ENCODE peak calls at places on chromosomes 2 and 18, in nine cellular contexts. K is K562, W is upper lobe of right lung, Z is AG04450, F is iPS DF 6.9, R is Karpas-422, H is spleen, V is tibial nerve, S is A549. A is an unnamed sample.

GRCh38 chr18:72922895-72923294 is 55.1 kb upstream of the NETO1 start:
- DNase-seq in H (no peak), Z (no peak), F (no peak), W (no peak), V (no peak), K (no peak), R (no peak), S (no peak), A (no peak)

GRCh38 chr2:188089896-188090295 is 201.8 kb upstream of the GULP1 start:
- DNase-seq in K (no peak), V (no peak), Z (no peak), W (no peak), F (no peak), S (no peak), H (no peak), R (no peak), A (no peak)

GRCh38 chr2:158024288-158024898 is 77.3 kb upstream of the UPP2 start:
- DNase-seq in H (no peak), F (peak; percentile 39), Z (no peak), R (peak; percentile 75), S (peak; percentile 39), W (no peak), K (peak; percentile 63), V (no peak), A (no peak)

GRCh38 chr2:12918841-12919445 is 202.2 kb downstream of the TRIB2 start:
- DNase-seq in V (peak; percentile 47), R (no peak), W (peak; percentile 61), Z (peak; percentile 53), S (no peak), F (no peak), K (no peak), H (no peak), A (peak; percentile 97)

GRCh38 chr2:230227216-230227615 is 1.7 kb downstream of the SP140 start:
- DNase-seq in R (no peak), H (no peak), S (no peak), Z (no peak), F (no peak), V (no peak), W (no peak), K (no peak), A (no peak)

GRCh38 chr18:34998677-34999076 is 42.5 kb upstream of the MAPRE2 start:
- DNase-seq in V (no peak), Z (no peak), S (no peak), F (no peak), K (no peak), H (no peak), R (no peak), W (no peak), A (no peak)

GRCh38 chr2:196955036-196955435 is 28.5 kb upstream of the PGAP1 start:
- DNase-seq in V (no peak), K (no peak), R (no peak), Z (no peak), F (no peak), W (no peak), S (no peak), H (no peak), A (no peak)

GRCh38 chr2:84619784-84620371 is 103.6 kb downstream of the DNAH6 start:
- DNase-seq in F (no peak), S (no peak), H (no peak), K (no peak), Z (no peak), V (no peak), R (no peak), W (no peak), A (no peak)

GRCh38 chr2:240400319-240401161 is 34.9 kb upstream of the GPC1 start:
- DNase-seq in F (no peak), K (no peak), W (peak; percentile 44), V (peak; percentile 9), Z (no peak), H (peak; percentile 66), S (no peak), R (no peak), A (no peak)

GRCh38 chr2:238097201-238097987 is 2.7 kb upstream of the ESPNL start:
- DNase-seq in F (no peak), V (no peak), S (no peak), K (no peak), Z (no peak), H (no peak), R (no peak), W (peak; percentile 59), A (no peak)

GRCh38 chr2:235330775-235331438 is 162.9 kb upstream of the AGAP1 start:
- DNase-seq in Z (peak; percentile 68), W (no peak), V (no peak), R (no peak), K (no peak), H (no peak), F (no peak), S (peak; percentile 96), A (peak; percentile 2)

GRCh38 chr18:77131100-77131651 is 1.4 kb downstream of the MBP start:
- DNase-seq in F (no peak), H (peak; percentile 91), S (no peak), W (peak; percentile 89), V (no peak), Z (no peak), K (no peak), R (peak; percentile 83), A (no peak)

GRCh38 chr2:144890828-144891227 is 370.9 kb upstream of the ZEB2 start:
- DNase-seq in K (peak; percentile 16), V (no peak), S (peak; percentile 69), R (peak; percentile 81), W (no peak), Z (no peak), H (no peak), F (no peak), A (no peak)

GRCh38 chr2:187403568-187404260 is 44.3 kb downstream of the CALCRL start:
- DNase-seq in Z (no peak), H (no peak), S (peak; percentile 5), F (no peak), V (no peak), W (no peak), R (no peak), K (no peak), A (no peak)

GRCh38 chr2:85911836-85912692 is 23.3 kb upstream of the ST3GAL5 start:
- DNase-seq in V (no peak), R (no peak), H (no peak), Z (no peak), S (peak; percentile 62), K (no peak), F (no peak), W (no peak), A (peak; percentile 49)

GRCh38 chr2:176080540-176081355 is 3.0 kb downstream of the EVX2 start:
- DNase-seq in H (no peak), V (no peak), S (peak; percentile 47), K (no peak), R (no peak), W (no peak), Z (no peak), F (no peak), A (no peak)

GRCh38 chr18:7559709-7560319 is 7.3 kb upstream of the PTPRM start:
- DNase-seq in H (no peak), R (no peak), F (no peak), S (no peak), Z (no peak), K (no peak), V (no peak), W (no peak), A (no peak)

GRCh38 chr2:80499095-80499494 is 194.5 kb upstream of the LRRTM1 start:
- DNase-seq in K (no peak), W (no peak), F (peak; percentile 4), H (no peak), R (peak; percentile 87), Z (peak; percentile 29), S (peak; percentile 32), V (no peak), A (no peak)

GRCh38 chr2:121635371-121635770 is 13.9 kb downstream of the CLASP1 start:
- DNase-seq in H (no peak), K (no peak), R (no peak), F (no peak), Z (no peak), V (no peak), S (no peak), W (no peak), A (no peak)

GRCh38 chr18:79546781-79547272 is 132.8 kb upstream of the CTDP1 start:
- DNase-seq in S (no peak), K (no peak), F (no peak), Z (no peak), V (no peak), H (peak; percentile 70), W (peak; percentile 57), R (no peak), A (no peak)

GRCh38 chr18:58438161-58438983 is 190.5 kb downstream of the ALPK2 start:
- DNase-seq in H (no peak), Z (no peak), K (no peak), V (no peak), F (no peak), S (no peak), W (no peak), R (no peak), A (no peak)
- H3K4me3 ChIP-seq in H (peak overlapping the region; percentile 59), Z (peak overlapping the region; percentile 40), K (no peak overlapping the region), V (no peak overlapping the region), F (no peak overlapping the region), S (no peak overlapping the region), W (peak overlapping the region; percentile 33), R (no peak overlapping the region), A (peak overlapping the region; percentile 14)

GRCh38 chr2:216012133-216012829 is 1.1 kb downstream of the MREG start:
- DNase-seq in K (no peak), W (no peak), Z (no peak), H (no peak), V (no peak), R (no peak), F (no peak), S (peak; percentile 63), A (no peak)
- H3K4me3 ChIP-seq in K (peak overlapping the region; percentile 63), W (peak overlapping the region; percentile 62), Z (peak overlapping the region; percentile 68), H (peak overlapping the region; percentile 84), V (no peak overlapping the region), R (no peak overlapping the region), F (peak overlapping the region; percentile 75), S (peak overlapping the region; percentile 70), A (no peak overlapping the region)

DNA sequence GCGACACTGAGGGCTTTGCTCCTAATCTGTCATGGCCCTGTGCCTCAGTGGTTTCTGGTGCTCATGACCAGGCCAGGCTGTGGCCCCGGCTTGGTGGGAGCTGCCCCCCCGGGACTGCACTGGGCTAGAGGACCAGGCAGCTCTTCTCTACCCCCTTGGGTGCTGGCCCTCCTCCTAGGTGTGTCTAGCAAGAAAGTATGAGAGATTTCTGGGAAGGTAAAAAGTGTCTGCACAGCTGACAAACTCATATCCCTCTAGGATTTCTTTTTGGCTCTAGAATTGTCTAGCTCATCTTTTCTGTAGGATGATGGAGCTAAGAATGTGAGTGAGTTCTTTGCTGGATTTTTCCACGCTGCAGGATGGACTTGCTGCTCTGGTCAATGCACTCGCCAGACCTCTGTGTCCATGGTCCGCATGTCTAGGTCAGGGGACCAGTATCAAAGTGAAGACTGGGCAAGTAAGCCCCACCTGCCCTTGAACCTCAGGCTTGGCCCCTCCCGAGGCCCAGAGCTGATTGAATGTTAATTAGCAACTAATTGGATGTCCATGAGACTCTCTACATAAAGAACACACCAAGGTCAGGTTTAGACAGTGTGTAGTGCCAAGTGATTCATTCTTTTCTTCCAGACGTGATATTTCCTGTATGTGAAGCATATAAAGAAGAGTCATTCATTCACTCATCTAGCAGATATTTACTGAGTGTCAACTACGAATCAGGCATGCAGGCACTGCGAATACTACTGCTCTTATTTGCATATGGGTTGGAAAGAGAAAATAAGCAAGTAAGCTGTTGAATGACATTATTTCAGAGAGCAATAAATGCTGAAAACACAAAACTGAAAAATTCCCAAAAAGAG is 15.6 kb upstream of the PSD4 start:
- DNase-seq in K (no peak), H (no peak), V (no peak), W (no peak), F (no peak), R (no peak), S (peak; percentile 26), Z (no peak), A (peak; percentile 24)
- H3K4me3 ChIP-seq in K (peak overlapping the region; percentile 42), H (peak overlapping the region; percentile 86), V (no peak overlapping the region), W (peak overlapping the region; percentile 58), F (peak overlapping the region; percentile 50), R (no peak overlapping the region), S (peak overlapping the region; percentile 66), Z (peak overlapping the region; percentile 35), A (peak overlapping the region; percentile 37)

GRCh38 chr2:160388464-160389263 is 104.9 kb downstream of the RBMS1 start:
- DNase-seq in K (no peak), S (no peak), H (peak; percentile 80), R (no peak), W (no peak), F (no peak), Z (no peak), V (no peak), A (no peak)
- H3K4me3 ChIP-seq in K (no peak overlapping the region), S (no peak overlapping the region), H (peak overlapping the region; percentile 48), R (no peak overlapping the region), W (no peak overlapping the region), F (no peak overlapping the region), Z (no peak overlapping the region), V (no peak overlapping the region), A (no peak overlapping the region)